ENCODE peak calls at places on chromosome 15, in seven cellular contexts. G is endothelial cell of umbilical vein, M is GM23338, D is HepG2, Q is spleen, Y is H1, S is Panc1. P is an unnamed sample. For H3K4me1, the result is how much of the 10 kb centered on the place peaks cover.

GRCh38 chr15:31476866-31477265 is 150.2 kb downstream of the KLF13 start:
- DNase-seq in G (no peak), M (no peak), D (no peak), Q (peak), Y (no peak), S (no peak), P (no peak)

GRCh38 chr15:86036243-86036642 is 43.4 kb upstream of the AGBL1 start:
- DNase-seq in G (no peak), M (no peak), D (no peak), Q (no peak), Y (no peak), S (no peak), P (no peak)

GRCh38 chr15:92801774-92802464 is 98.2 kb upstream of the CHD2 start:
- DNase-seq in G (no peak), M (no peak), D (peak), Q (no peak), Y (no peak), S (no peak), P (no peak)

GRCh38 chr15:33985287-33985686 is 17.0 kb downstream of the CHRM5 start:
- DNase-seq in G (no peak), M (peak), D (no peak), Q (no peak), Y (no peak), S (no peak), P (no peak)

GRCh38 chr15:100525894-100526512 is 2.7 kb downstream of the CERS3 start:
- DNase-seq in G (no peak), M (no peak), D (no peak), Q (no peak), Y (no peak), S (no peak), P (peak)

GRCh38 chr15:85555875-85556617 is 175.6 kb downstream of the AKAP13 start:
- DNase-seq in G (no peak), M (no peak), D (no peak), Q (no peak), Y (no peak), S (no peak), P (no peak)

GRCh38 chr15:96331942-96332853 is 1.7 kb downstream of the NR2F2 start:
- DNase-seq in G (peak), M (peak), D (no peak), Q (no peak), Y (peak), S (no peak), P (no peak)

GRCh38 chr15:29089731-29090616 is 179.6 kb downstream of the NSMCE3 start:
- DNase-seq in G (no peak), M (peak), D (no peak), Q (peak), Y (no peak), S (no peak), P (no peak)

GRCh38 chr15:25844981-25845680 is 18.0 kb downstream of the ATP10A start:
- DNase-seq in G (no peak), M (no peak), D (no peak), Q (no peak), Y (no peak), S (no peak), P (no peak)

GRCh38 chr15:92167413-92167950 is 226.2 kb upstream of the ST8SIA2 start:
- DNase-seq in G (no peak), M (no peak), D (peak), Q (no peak), Y (no peak), S (no peak), P (no peak)

DNA sequence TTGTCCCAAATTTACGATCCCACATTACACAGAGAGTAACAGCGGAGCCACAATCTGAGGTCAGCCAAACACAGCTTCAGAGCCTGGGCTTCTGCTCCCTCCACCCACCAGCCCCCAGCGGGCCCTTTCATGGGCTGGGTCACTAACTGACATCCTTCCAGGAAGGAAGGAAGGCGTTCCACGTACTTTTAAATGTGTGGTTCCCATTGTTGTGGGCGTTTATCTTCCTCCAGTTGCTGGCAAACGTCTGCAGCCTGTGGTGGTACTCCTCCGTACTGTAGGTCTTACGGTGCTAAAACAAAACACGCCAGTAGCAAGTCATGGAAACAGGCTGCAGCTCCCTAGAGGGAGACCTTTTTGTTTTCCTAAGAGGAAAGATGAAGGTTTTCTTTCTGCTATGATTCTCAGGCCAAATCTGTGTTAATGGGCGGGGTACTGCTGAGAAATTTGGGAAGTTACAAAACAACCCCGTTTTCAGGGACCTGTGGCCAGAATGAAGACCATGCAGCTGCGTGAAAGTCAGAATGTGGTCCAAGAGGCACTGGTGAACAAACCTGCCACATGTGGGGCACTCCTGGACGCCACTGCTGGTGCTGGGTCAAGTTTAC is 7.6 kb downstream of the CTSH start:
- DNase-seq in G (peak), M (no peak), D (no peak), Q (peak), Y (no peak), S (no peak), P (no peak)
- TF ChIP-seq POLR2AphosphoS5 in G (no peak), M (no peak), D (no peak), Q (peak), Y (no peak), S (no peak), P (no peak)

GRCh38 chr15:65069179-65069578 is 1.4 kb upstream of the RASL12 start:
- DNase-seq in G (no peak), M (no peak), D (no peak), Q (no peak), Y (no peak), S (no peak), P (no peak)

GRCh38 chr15:65069779-65070546 is 2.2 kb upstream of the RASL12 start:
- DNase-seq in G (no peak), M (no peak), D (no peak), Q (no peak), Y (no peak), S (no peak), P (no peak)

GRCh38 chr15:65067334-65067644 is 502 bp downstream of the RASL12 start:
- DNase-seq in G (no peak), M (no peak), D (no peak), Q (no peak), Y (no peak), S (no peak), P (no peak)

GRCh38 chr15:65067645-65068416 is at the start of gene RASL12:
- DNase-seq in G (no peak), M (peak), D (no peak), Q (no peak), Y (peak), S (no peak), P (no peak)

DNA sequence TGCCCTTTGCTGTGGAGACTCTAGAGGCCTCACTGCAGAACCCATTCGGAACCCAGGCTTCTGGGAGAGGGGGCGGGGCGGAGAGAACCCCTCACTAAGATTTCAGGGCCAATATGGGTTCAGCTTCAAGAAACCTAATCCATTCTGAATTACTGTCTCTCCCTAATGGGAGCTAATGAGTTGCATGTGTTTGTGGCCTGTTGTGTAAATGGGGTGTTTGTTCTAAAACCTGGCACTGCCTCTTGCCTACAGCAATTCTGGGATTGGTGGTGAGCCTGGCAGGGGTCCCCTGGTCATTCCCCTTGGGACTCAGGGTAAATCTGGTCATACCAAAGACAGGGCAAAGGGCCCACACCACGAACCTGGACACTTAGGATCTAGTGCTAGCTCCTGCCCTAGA is 645 bp upstream of the RASL12 start:
- DNase-seq in G (no peak), M (no peak), D (no peak), Q (no peak), Y (no peak), S (no peak), P (no peak)
- H3K4me1 ChIP-seq in G (under half), M (under half), D (under half), Q (under half), Y (under half), S (under half), P (under half)

DNA sequence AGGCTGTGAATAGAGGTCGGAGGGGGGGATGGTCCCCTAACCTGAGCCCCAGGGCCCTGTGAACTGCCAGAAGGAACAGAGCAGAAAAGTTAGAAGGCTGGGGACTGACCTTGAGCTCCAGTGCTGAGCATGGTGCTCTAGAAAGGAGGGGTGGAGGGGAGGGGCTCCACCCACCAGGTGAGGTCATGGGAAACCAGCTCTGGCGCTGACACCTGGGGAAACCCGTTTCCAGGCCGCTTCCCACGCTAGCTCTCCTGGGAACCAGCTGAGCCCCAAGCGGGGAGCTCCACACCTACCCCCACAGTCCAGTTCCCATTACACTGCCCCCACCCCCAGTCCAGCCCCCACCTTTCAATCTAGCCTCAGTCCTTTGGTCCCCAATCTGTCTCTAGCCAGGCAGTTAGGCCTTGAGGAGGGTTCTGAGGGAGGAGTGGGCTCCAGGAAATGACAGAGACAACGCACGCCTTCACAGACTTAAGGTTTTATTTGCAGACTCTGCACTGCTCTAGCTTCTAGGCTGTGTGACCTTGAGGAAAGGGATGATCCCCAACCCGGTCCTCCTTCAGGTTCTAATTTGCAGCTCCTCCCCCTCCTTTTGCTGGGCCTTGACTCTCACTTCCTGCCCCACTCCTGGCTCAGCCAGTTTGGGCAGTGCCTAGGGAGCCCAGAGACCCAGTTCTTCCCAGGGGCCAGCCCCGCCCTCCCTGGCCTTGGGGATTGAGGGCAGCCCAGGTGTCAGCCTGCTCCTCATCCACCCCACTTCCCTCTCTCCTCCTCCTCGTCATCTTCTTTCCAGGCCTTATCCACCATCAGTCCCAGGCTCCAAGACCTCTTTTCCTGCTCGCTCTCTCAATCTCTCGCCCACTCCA is 2.1 kb downstream of the RHOV start:
- DNase-seq in G (no peak), M (peak), D (no peak), Q (no peak), Y (no peak), S (no peak), P (peak)
- TF ChIP-seq POLR2AphosphoS5 in G (no peak), M (no peak), D (no peak), Q (no peak), Y (no peak), S (no peak), P (peak)

GRCh38 chr15:61243984-61244593 is 15.0 kb upstream of the RORA start:
- DNase-seq in G (no peak), M (no peak), D (no peak), Q (no peak), Y (no peak), S (no peak), P (no peak)
- H3K4me1 ChIP-seq in G (under half), M (under half), D (under half), Q (under half), Y (under half), S (under half), P (under half)

GRCh38 chr15:75217012-75217411 is 15.3 kb downstream of the C15orf39 start:
- DNase-seq in G (no peak), M (no peak), D (no peak), Q (no peak), Y (no peak), S (no peak), P (no peak)
- TF ChIP-seq POLR2AphosphoS5 in G (no peak), M (no peak), D (no peak), Q (no peak), Y (no peak), S (no peak), P (no peak)

GRCh38 chr15:89099968-89100367 is 11.7 kb downstream of the ABHD2 start:
- DNase-seq in G (no peak), M (no peak), D (no peak), Q (no peak), Y (no peak), S (no peak), P (no peak)
- H3K4me1 ChIP-seq in G (under half), M (under half), D (half or more), Q (under half), Y (under half), S (half or more), P (under half)